ENCODE peak calls at places on chromosome 5, in ten cellular contexts. D is mammary epithelial cell, P is ovary, L is glutamatergic neuron, I is fibroblast of the aortic adventitia, U is cardiac fibroblast, Q is A549, G is GM06990, T is GM20000, C is neural crest cell. Z is an unnamed sample.
A peak's percentile ranks its signal among the peaks of the same experiment; 100 is the strongest.

GRCh38 chr5:107135391-107135790 is 535.3 kb downstream of the EFNA5 start:
- DNase-seq in D (peak; percentile 19), P (no peak), L (no peak), I (peak; percentile 44), U (peak; percentile 46), Q (peak; percentile 4), G (no peak), T (no peak), C (no peak), Z (no peak)

GRCh38 chr5:80283360-80283759 is 27.5 kb upstream of the SERINC5 start:
- DNase-seq in D (no peak), P (no peak), L (no peak), I (no peak), U (no peak), Q (no peak), G (no peak), T (no peak), C (no peak), Z (no peak)

GRCh38 chr5:114243281-114243982 is 118.4 kb upstream of the KCNN2 start:
- DNase-seq in D (no peak), P (no peak), L (no peak), I (peak; percentile 2), U (peak; percentile 3), Q (no peak), G (no peak), T (no peak), C (no peak), Z (no peak)

GRCh38 chr5:3517331-3517730 is 78.3 kb upstream of the IRX1 start:
- DNase-seq in D (no peak), P (no peak), L (no peak), I (no peak), U (no peak), Q (no peak), G (no peak), T (no peak), C (peak; percentile 25), Z (no peak)

GRCh38 chr5:180495991-180496741 is 2.0 kb downstream of the CNOT6 start:
- DNase-seq in D (peak; percentile 39), P (no peak), L (no peak), I (no peak), U (no peak), Q (no peak), G (no peak), T (no peak), C (no peak), Z (no peak)

GRCh38 chr5:90135979-90136378 is 273.6 kb downstream of the CETN3 start:
- DNase-seq in D (no peak), P (no peak), L (peak; percentile 30), I (no peak), U (no peak), Q (peak; percentile 16), G (no peak), T (no peak), C (no peak), Z (no peak)

GRCh38 chr5:7321724-7322123 is 74.2 kb upstream of the ADCY2 start:
- DNase-seq in D (no peak), P (no peak), L (no peak), I (peak; percentile 97), U (peak; percentile 1), Q (no peak), G (no peak), T (no peak), C (no peak), Z (no peak)

GRCh38 chr5:55146543-55147151 is 13.3 kb upstream of the GPX8 start:
- DNase-seq in D (peak; percentile 77), P (peak; percentile 77), L (peak; percentile 83), I (peak; percentile 90), U (peak; percentile 86), Q (peak; percentile 82), G (peak; percentile 30), T (peak; percentile 65), C (peak; percentile 87), Z (peak; percentile 35)

GRCh38 chr5:139178948-139179347 is 19.2 kb downstream of the SIL1 start:
- DNase-seq in D (peak; percentile 56), P (peak; percentile 58), L (no peak), I (peak; percentile 80), U (peak; percentile 87), Q (no peak), G (no peak), T (no peak), C (no peak), Z (no peak)

DNA sequence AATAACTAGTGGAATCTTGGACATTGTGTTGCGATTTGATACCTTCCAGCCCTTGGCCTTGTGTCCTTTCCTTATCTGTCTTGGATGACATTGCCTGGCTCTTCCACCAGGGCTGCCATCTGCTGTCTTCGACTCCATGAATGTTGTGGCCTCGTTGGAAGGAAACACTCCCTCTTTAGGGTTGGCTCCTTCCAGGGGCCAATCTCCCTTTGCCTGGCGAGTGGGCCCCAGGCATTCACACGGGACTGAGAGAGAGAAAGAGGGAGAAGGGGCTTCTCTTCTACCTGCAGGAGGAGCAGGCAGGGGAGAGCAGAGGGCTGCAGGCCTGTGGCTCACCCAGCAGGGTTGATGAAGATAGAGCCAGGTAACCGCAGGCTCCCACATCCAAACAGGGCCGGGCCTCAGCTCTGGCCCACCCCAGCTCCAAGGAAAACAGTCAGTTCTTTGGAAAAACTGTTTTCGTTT is 31.3 kb downstream of the FGF1 start:
- DNase-seq in D (no peak), P (no peak), L (no peak), I (no peak), U (no peak), Q (peak; percentile 10), G (no peak), T (no peak), C (no peak), Z (no peak)
- TF ChIP-seq CTCF in D (peak; percentile 10), P (no peak), L (no peak), I (peak; percentile 30), U (peak; percentile 20), Q (no peak), G (no peak), T (no peak), C (no peak), Z (no peak)

GRCh38 chr5:109409061-109409843 is 522 bp downstream of the PJA2 start:
- DNase-seq in D (peak; percentile 75), P (peak; percentile 73), L (peak; percentile 64), I (peak; percentile 77), U (peak; percentile 85), Q (peak; percentile 78), G (peak; percentile 87), T (peak; percentile 66), C (peak; percentile 34), Z (peak; percentile 67)

GRCh38 chr5:109411175-109411514 is 1.4 kb upstream of the PJA2 start:
- DNase-seq in D (no peak), P (no peak), L (no peak), I (no peak), U (no peak), Q (no peak), G (no peak), T (no peak), C (no peak), Z (no peak)

GRCh38 chr5:109410389-109411174 is 808 bp upstream of the PJA2 start:
- DNase-seq in D (peak; percentile 75), P (peak; percentile 83), L (peak; percentile 71), I (peak; percentile 84), U (peak; percentile 91), Q (peak; percentile 83), G (no peak), T (peak; percentile 27), C (peak; percentile 69), Z (peak; percentile 49)

GRCh38 chr5:109411627-109412026 is 1.9 kb upstream of the PJA2 start:
- DNase-seq in D (peak; percentile 89), P (no peak), L (no peak), I (peak; percentile 93), U (peak; percentile 91), Q (peak; percentile 24), G (peak; percentile 24), T (no peak), C (no peak), Z (no peak)

GRCh38 chr5:109409844-109410388 is at the start of gene PJA2:
- DNase-seq in D (peak; percentile 99), P (peak; percentile 99), L (peak; percentile 99), I (peak; percentile 100), U (peak; percentile 100), Q (peak; percentile 100), G (peak; percentile 96), T (peak; percentile 92), C (peak; percentile 94), Z (peak; percentile 96)
- TF ChIP-seq CTCF in D (peak; percentile 36), P (peak; percentile 30), L (peak; percentile 50), I (peak; percentile 51), U (peak; percentile 36), Q (no peak), G (no peak), T (no peak), C (peak; percentile 49), Z (no peak)

DNA sequence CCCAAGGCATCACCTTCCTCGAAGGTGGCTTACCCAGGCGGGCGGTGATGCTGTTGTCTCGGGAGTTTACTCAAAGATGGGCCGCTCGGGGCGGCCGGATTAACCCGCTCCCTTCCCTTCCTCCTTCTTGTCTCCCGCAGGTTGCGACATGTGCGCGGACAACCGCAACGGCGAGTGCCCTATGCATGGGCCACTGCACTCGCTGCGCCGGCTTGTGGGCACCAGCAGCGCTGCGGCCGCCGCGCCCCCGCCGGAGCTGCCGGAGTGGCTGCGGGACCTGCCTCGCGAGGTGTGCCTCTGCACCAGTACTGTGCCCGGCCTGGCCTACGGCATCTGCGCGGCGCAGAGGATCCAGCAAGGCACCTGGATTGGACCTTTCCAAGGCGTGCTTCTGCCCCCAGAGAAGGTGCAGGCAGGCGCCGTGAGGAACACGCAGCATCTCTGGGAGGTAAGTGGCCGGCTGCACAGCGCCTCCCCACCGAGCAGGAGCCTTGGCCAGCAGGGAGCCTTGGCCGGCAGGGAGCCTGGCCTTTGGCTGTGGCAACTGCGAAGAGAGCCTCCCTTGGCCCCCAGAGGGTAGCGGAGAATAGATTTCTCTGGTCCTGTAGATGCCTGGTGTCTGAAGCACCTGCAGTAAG is 10.6 kb downstream of the PRDM6 start:
- DNase-seq in D (no peak), P (no peak), L (peak; percentile 62), I (peak; percentile 43), U (no peak), Q (peak; percentile 60), G (no peak), T (no peak), C (peak; percentile 38), Z (no peak)
- TF ChIP-seq CTCF in D (peak; percentile 34), P (no peak), L (no peak), I (no peak), U (no peak), Q (peak; percentile 55), G (no peak), T (no peak), C (peak; percentile 46), Z (no peak)

DNA sequence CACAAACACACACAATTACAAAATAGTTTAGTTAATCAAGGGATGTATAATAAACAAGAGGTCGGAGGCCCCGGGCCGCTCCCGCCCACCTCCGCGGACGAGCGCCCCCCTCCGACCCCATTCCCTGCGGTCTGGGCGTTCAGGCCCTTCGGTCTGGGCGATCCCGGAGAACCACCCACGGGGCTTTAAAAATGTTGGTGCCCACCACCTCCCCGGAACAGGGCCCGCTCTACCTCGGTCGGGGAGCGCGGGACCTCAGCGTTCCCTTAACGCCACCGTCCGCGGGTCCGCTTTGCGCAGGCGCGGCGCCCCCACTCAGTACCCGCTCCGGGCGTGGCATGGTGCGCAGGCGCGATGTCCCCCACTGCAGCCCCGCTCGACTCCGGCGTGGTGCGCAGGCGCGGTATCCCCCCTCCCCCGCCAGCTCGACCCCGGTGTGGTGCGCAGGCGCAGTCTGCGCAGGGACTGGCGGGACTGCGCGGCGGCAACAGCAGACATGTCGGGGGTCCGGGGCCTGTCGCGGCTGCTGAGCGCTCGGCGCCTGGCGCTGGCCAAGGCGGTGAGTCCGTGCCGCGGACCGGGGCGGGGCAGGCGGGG is at the start of the genes CCDC127 and SDHA:
- DNase-seq in D (peak; percentile 84), P (peak; percentile 97), L (peak; percentile 100), I (peak; percentile 88), U (peak; percentile 94), Q (peak; percentile 91), G (peak; percentile 96), T (peak; percentile 100), C (peak; percentile 98), Z (peak; percentile 99)
- TF ChIP-seq CTCF in D (peak; percentile 42), P (peak; percentile 43), L (peak; percentile 25), I (peak; percentile 46), U (peak; percentile 41), Q (peak; percentile 60), G (peak; percentile 67), T (peak; percentile 40), C (peak; percentile 49), Z (no peak)

GRCh38 chr5:43313035-43313853 is at the start of gene HMGCS1:
- DNase-seq in D (peak; percentile 100), P (peak; percentile 98), L (peak; percentile 98), I (peak; percentile 100), U (peak; percentile 100), Q (peak; percentile 100), G (peak; percentile 99), T (peak; percentile 92), C (peak; percentile 96), Z (peak; percentile 98)
- TF ChIP-seq CTCF in D (no peak), P (no peak), L (no peak), I (no peak), U (peak; percentile 5), Q (no peak), G (peak; percentile 6), T (no peak), C (no peak), Z (no peak)